ENCODE peak calls at places on chromosomes 16 and 17, in nine cellular contexts. Q is esophagus squamous epithelium; S is EL; V is activated naive CD4-positive, alpha-beta T cell treated with Interleukin-2 at 50 U/mL for 16 hours; K is epithelial cell of prostate; I is SK-N-DZ; O is GM20000; T is CD4-positive, alpha-beta memory T cell; J is RCC 7860. X is an unnamed sample.

GRCh38 chr17:2266045-2266864 is 37.3 kb downstream of the SMG6 start:
- DNase-seq in Q (no peak), S (no peak), V (peak), K (no peak), I (no peak), O (peak), T (peak), J (no peak), X (peak)

GRCh38 chr16:78258651-78259050 is 159.2 kb downstream of the WWOX start:
- DNase-seq in Q (no peak), S (no peak), V (no peak), K (no peak), I (no peak), O (no peak), T (no peak), J (no peak), X (no peak)

GRCh38 chr16:86874141-86874540 is 295.8 kb downstream of the FOXL1 start:
- DNase-seq in Q (no peak), S (peak), V (peak), K (no peak), I (no peak), O (peak), T (no peak), J (no peak), X (no peak)

GRCh38 chr16:30762991-30763725 is 1.0 kb downstream of the RNF40 start:
- DNase-seq in Q (no peak), S (no peak), V (no peak), K (no peak), I (no peak), O (no peak), T (no peak), J (no peak), X (no peak)

GRCh38 chr16:81514041-81514559 is 69.5 kb downstream of the CMIP start:
- DNase-seq in Q (no peak), S (no peak), V (no peak), K (no peak), I (no peak), O (peak), T (no peak), J (no peak), X (peak)

GRCh38 chr17:82565551-82565950 is 46.0 kb downstream of the FOXK2 start:
- DNase-seq in Q (no peak), S (no peak), V (no peak), K (no peak), I (no peak), O (no peak), T (no peak), J (no peak), X (no peak)

GRCh38 chr17:43905985-43906852 is 1.1 kb downstream of the MPP2 start:
- DNase-seq in Q (no peak), S (peak), V (peak), K (no peak), I (peak), O (no peak), T (peak), J (no peak), X (peak)

GRCh38 chr16:20879175-20880053 is 20.7 kb downstream of the DCUN1D3 start:
- DNase-seq in Q (no peak), S (peak), V (no peak), K (no peak), I (no peak), O (peak), T (no peak), J (peak), X (no peak)

GRCh38 chr16:6144441-6144840 is 1046.8 kb upstream of the EEF2KMT start:
- DNase-seq in Q (no peak), S (no peak), V (no peak), K (no peak), I (no peak), O (no peak), T (no peak), J (no peak), X (no peak)

GRCh38 chr16:20763461-20764232 is at the start of gene ACSM3:
- DNase-seq in Q (no peak), S (peak), V (peak), K (peak), I (peak), O (peak), T (peak), J (peak), X (peak)

GRCh38 chr17:32813021-32813420 is 63.9 kb downstream of the MYO1D start:
- DNase-seq in Q (no peak), S (peak), V (no peak), K (no peak), I (no peak), O (no peak), T (no peak), J (no peak), X (no peak)

GRCh38 chr16:67459066-67459857 is 21.7 kb downstream of the ATP6V0D1 start:
- DNase-seq in Q (no peak), S (no peak), V (no peak), K (no peak), I (no peak), O (no peak), T (no peak), J (no peak), X (no peak)

GRCh38 chr16:84032458-84033178 is 10.0 kb downstream of the SLC38A8 start:
- DNase-seq in Q (no peak), S (no peak), V (no peak), K (no peak), I (no peak), O (no peak), T (no peak), J (no peak), X (no peak)

GRCh38 chr16:8957509-8958157 is 6.1 kb downstream of the USP7 start:
- DNase-seq in Q (no peak), S (no peak), V (no peak), K (no peak), I (no peak), O (no peak), T (no peak), J (no peak), X (no peak)

GRCh38 chr16:57165923-57166322 is 19.9 kb downstream of the PSME3IP1 start:
- DNase-seq in Q (no peak), S (no peak), V (no peak), K (no peak), I (no peak), O (no peak), T (no peak), J (no peak), X (no peak)

GRCh38 chr16:1667916-1668315 is 10.2 kb upstream of the JPT2 start:
- DNase-seq in Q (no peak), S (no peak), V (no peak), K (no peak), I (no peak), O (no peak), T (no peak), J (no peak), X (no peak)

GRCh38 chr17:75808549-75808904 is 23.9 kb downstream of the UNK start:
- DNase-seq in Q (no peak), S (no peak), V (no peak), K (no peak), I (no peak), O (no peak), T (no peak), J (no peak), X (no peak)

GRCh38 chr17:44769230-44769629 is 10.4 kb downstream of the ADAM11 start:
- DNase-seq in Q (no peak), S (no peak), V (no peak), K (no peak), I (no peak), O (no peak), T (no peak), J (no peak), X (no peak)

GRCh38 chr17:1963250-1963649 is 61.9 kb downstream of the RTN4RL1 start:
- DNase-seq in Q (no peak), S (no peak), V (no peak), K (no peak), I (no peak), O (no peak), T (no peak), J (no peak), X (no peak)

GRCh38 chr17:45043268-45043681 is 8.2 kb downstream of the DCAKD start:
- DNase-seq in Q (no peak), S (no peak), V (no peak), K (peak), I (no peak), O (no peak), T (no peak), J (no peak), X (no peak)